ENCODE peak calls at places on chromosome 20, in four cellular contexts. V, B, R and H are unnamed samples.

GRCh38 chr20:53331151-53331973 is 262.3 kb downstream of the ZNF217 start:
- DNase-seq in R (no peak), B (no peak), V (no peak), H (no peak)

GRCh38 chr20:50675671-50676376 is 15.5 kb downstream of the RIPOR3 start:
- DNase-seq in B (no peak), R (no peak), V (no peak), H (no peak)

GRCh38 chr20:34768105-34768504 is 57.3 kb downstream of the NCOA6 start:
- DNase-seq in V (no peak), R (no peak), B (no peak), H (no peak)

GRCh38 chr20:24814556-24815195 is 134.4 kb upstream of the CST7 start:
- DNase-seq in R (no peak), V (no peak), B (no peak), H (no peak)

GRCh38 chr20:37524221-37524700 is 3.2 kb downstream of the NNAT start:
- DNase-seq in V (no peak), B (no peak), R (no peak), H (no peak)

GRCh38 chr20:54028276-54029011 is 42.0 kb downstream of the BCAS1 start:
- DNase-seq in R (no peak), B (no peak), V (no peak), H (no peak)

GRCh38 chr20:1001981-1002681 is at the start of gene RSPO4:
- DNase-seq in R (peak), V (no peak), B (no peak), H (peak)

GRCh38 chr20:40506567-40506966 is 182.5 kb downstream of the MAFB start:
- DNase-seq in R (no peak), B (no peak), V (peak), H (no peak)

GRCh38 chr20:15942130-15942529 is 631.1 kb downstream of the KIF16B start:
- DNase-seq in B (no peak), R (no peak), V (no peak), H (no peak)

GRCh38 chr20:55582498-55582897 is 422.8 kb downstream of the CBLN4 start:
- DNase-seq in R (no peak), V (no peak), B (no peak), H (no peak)

GRCh38 chr20:35271904-35272303 is 6.0 kb downstream of the MMP24OS start:
- DNase-seq in B (no peak), V (no peak), R (no peak), H (no peak)

GRCh38 chr20:52419205-52419604 is 227.6 kb upstream of the ZFP64 start:
- DNase-seq in B (no peak), V (no peak), R (no peak), H (no peak)

GRCh38 chr20:22080985-22081384 is 375.5 kb downstream of the PAX1 start:
- DNase-seq in B (no peak), V (no peak), R (no peak), H (no peak)

GRCh38 chr20:23629017-23629541 is 8.7 kb downstream of the CST3 start:
- DNase-seq in R (no peak), B (no peak), V (no peak), H (no peak)

GRCh38 chr20:55291251-55291650 is 714.1 kb downstream of the CBLN4 start:
- DNase-seq in B (no peak), V (no peak), R (no peak), H (no peak)

GRCh38 chr20:35988910-35989463 is 20.6 kb downstream of the CNBD2 start:
- DNase-seq in V (no peak), R (no peak), B (no peak), H (no peak)

GRCh38 chr20:62303327-62304226 is 780 bp downstream of the ADRM1 start:
- DNase-seq in B (no peak), R (no peak), V (no peak), H (no peak)

GRCh38 chr20:37976862-37977261 is 56.4 kb downstream of the TTI1 start:
- DNase-seq in R (no peak), V (no peak), B (no peak), H (no peak)

GRCh38 chr20:44576297-44576696 is 6.1 kb upstream of the PKIG start:
- DNase-seq in V (no peak), B (no peak), R (no peak), H (no peak)

GRCh38 chr20:59404749-59405148 is 104.3 kb downstream of the EDN3 start:
- DNase-seq in B (no peak), R (no peak), V (no peak), H (no peak)

GRCh38 chr20:11054266-11055025 is 380.6 kb upstream of the JAG1 start:
- DNase-seq in B (no peak), V (no peak), R (no peak), H (no peak)